ENCODE peak calls at places on chromosomes 4 and X, in five cellular contexts. B is left ventricle myocardium inferior; A is tibial artery; P is CD4-positive, CD25-positive, alpha-beta regulatory T cell; G is CD8-positive, alpha-beta memory T cell. Z is an unnamed sample. For H3K27me3 and H3K36me3, the result is how much of the 10 kb centered on the place peaks cover.

GRCh38 chr4:152265149-152265621 is 270.7 kb downstream of the FBXW7 start:
- DNase-seq in B (no peak), A (no peak), P (no peak), G (no peak), Z (no peak)

GRCh38 chr4:139018971-139019758 is 3.6 kb downstream of the NOCT start:
- DNase-seq in B (no peak), P (no peak), G (no peak), A (no peak), Z (no peak)

GRCh38 chr4:83870551-83870950 is 334.6 kb downstream of the GPAT3 start:
- DNase-seq in B (no peak), G (no peak), P (no peak), A (no peak), Z (no peak)

GRCh38 chr4:110287130-110287529 is 88.7 kb upstream of the ELOVL6 start:
- DNase-seq in A (no peak), P (peak), B (no peak), G (no peak), Z (no peak)

GRCh38 chr4:72424006-72424405 is 145.0 kb downstream of the ADAMTS3 start:
- DNase-seq in A (no peak), G (no peak), P (no peak), B (no peak), Z (no peak)

GRCh38 chr4:88027611-88028608 is 20.5 kb downstream of the PKD2 start:
- DNase-seq in G (no peak), B (no peak), A (no peak), P (no peak), Z (no peak)

GRCh38 chr4:156837625-156838345 is 133.8 kb downstream of the PDGFC start:
- DNase-seq in A (no peak), P (no peak), B (no peak), G (no peak), Z (no peak)

GRCh38 chr4:159487284-159487747 is 384.4 kb downstream of the RAPGEF2 start:
- DNase-seq in G (peak), B (no peak), P (peak), A (no peak), Z (peak)

GRCh38 chr4:81421346-81422218 is 50.1 kb downstream of the RASGEF1B start:
- DNase-seq in A (no peak), G (no peak), B (no peak), P (no peak), Z (no peak)

GRCh38 chr4:70895405-70895804 is 6.8 kb upstream of the MOB1B start:
- DNase-seq in P (no peak), G (no peak), A (no peak), B (no peak), Z (no peak)

GRCh38 chr4:123659759-123660158 is 263.2 kb downstream of the SPRY1 start:
- DNase-seq in G (peak), P (no peak), B (no peak), A (no peak), Z (peak)

GRCh38 chrX:41602946-41603345 is 85.8 kb upstream of the GPR34 start:
- DNase-seq in P (no peak), B (no peak), G (no peak), A (no peak), Z (no peak)

GRCh38 chr4:97778174-97778573 is 365.1 kb downstream of the STPG2 start:
- DNase-seq in A (no peak), P (no peak), B (no peak), G (no peak), Z (no peak)

GRCh38 chr4:98181815-98182214 is 38.5 kb upstream of the STPG2 start:
- DNase-seq in A (no peak), P (peak), B (no peak), G (no peak), Z (no peak)

GRCh38 chr4:125526420-125526819 is 211.7 kb downstream of the FAT4 start:
- DNase-seq in B (no peak), G (no peak), A (no peak), P (no peak), Z (no peak)

GRCh38 chr4:158624889-158625478 is 46.7 kb downstream of the C4orf46 start:
- DNase-seq in G (no peak), P (peak), B (no peak), A (no peak), Z (peak)

GRCh38 chr4:164169591-164169990 is 584.3 kb upstream of the SMIM31 start:
- DNase-seq in A (no peak), P (no peak), B (no peak), G (no peak), Z (no peak)

GRCh38 chr4:155249036-155249566 is 40.7 kb downstream of the NPY2R start:
- DNase-seq in A (no peak), B (no peak), P (no peak), G (no peak), Z (peak)

GRCh38 chr4:168028568-168028967 is 63.8 kb upstream of the ANXA10 start:
- DNase-seq in P (no peak), G (no peak), A (no peak), B (no peak), Z (no peak)

GRCh38 chrX:105424729-105425128 is 204.2 kb upstream of the TEX13A start:
- DNase-seq in A (no peak), B (no peak), G (no peak), P (no peak), Z (no peak)

GRCh38 chrX:129559800-129560199 is 19.7 kb downstream of the OCRL start:
- DNase-seq in G (no peak), A (no peak), P (no peak), B (no peak), Z (no peak)

GRCh38 chr4:16860506-16860905 is 37.9 kb downstream of the LDB2 start:
- DNase-seq in A (no peak), B (no peak), P (no peak), G (no peak), Z (no peak)

GRCh38 chrX:109533631-109534030 is 3.0 kb upstream of the NXT2 start:
- DNase-seq in G (no peak), A (no peak), P (no peak), B (no peak), Z (no peak)

GRCh38 chrX:64698317-64698716 is 277.9 kb downstream of the ZC4H2 start:
- DNase-seq in P (no peak), G (no peak), A (no peak), B (no peak), Z (no peak)

GRCh38 chr4:138241281-138242075 is 671 bp downstream of the SLC7A11 start:
- DNase-seq in P (no peak), A (no peak), G (no peak), B (no peak), Z (no peak)

GRCh38 chrX:151713859-151714258 is 2.0 kb upstream of the FATE1 start:
- DNase-seq in P (peak), B (no peak), G (no peak), A (no peak), Z (peak)

GRCh38 chr4:182802621-182803020 is 114.6 kb downstream of the DCTD start:
- DNase-seq in P (no peak), B (no peak), A (no peak), G (no peak), Z (no peak)

GRCh38 chrX:113675278-113675677 is 834.6 kb upstream of the AMOT start:
- DNase-seq in G (no peak), P (no peak), A (no peak), B (no peak), Z (no peak)

GRCh38 chr4:180057891-180058643 is 2185.1 kb upstream of the TENM3 start:
- DNase-seq in G (no peak), P (no peak), A (no peak), B (no peak), Z (peak)

GRCh38 chrX:2559124-2559523 is 58.3 kb upstream of the DHRSX start:
- DNase-seq in P (no peak), A (no peak), G (no peak), B (no peak), Z (no peak)

GRCh38 chr4:123449362-123449761 is 52.8 kb downstream of the SPRY1 start:
- DNase-seq in A (no peak), B (no peak), P (no peak), G (no peak), Z (no peak)

GRCh38 chr4:114890773-114891172 is 222.6 kb downstream of the NDST4 start:
- DNase-seq in G (no peak), P (no peak), B (no peak), A (no peak), Z (no peak)

GRCh38 chr4:155802573-155802972 is 43.8 kb downstream of the GUCY1B1 start:
- DNase-seq in G (no peak), A (no peak), P (no peak), B (no peak), Z (no peak)

GRCh38 chr4:3791256-3791655 is 25.1 kb downstream of the ADRA2C start:
- DNase-seq in A (no peak), P (no peak), G (no peak), B (no peak), Z (no peak)
- H3K27me3 ChIP-seq in A (under half), P (under half), G (under half), B (half or more), Z (under half)

GRCh38 chrX:135984220-135984619 is 1.0 kb upstream of the SLC9A6 start:
- DNase-seq in A (no peak), P (no peak), G (no peak), B (no peak), Z (no peak)
- H3K4me3 ChIP-seq in A (peak), P (peak), G (peak), B (peak), Z (no peak)

GRCh38 chr4:128282516-128282915 is 5.1 kb downstream of the PGRMC2 start:
- DNase-seq in P (no peak), G (no peak), A (no peak), B (no peak), Z (no peak)

GRCh38 chr4:128281354-128281753 is 6.3 kb downstream of the PGRMC2 start:
- DNase-seq in G (no peak), B (no peak), P (no peak), A (no peak), Z (no peak)

GRCh38 chr4:128283071-128283470 is 4.5 kb downstream of the PGRMC2 start:
- DNase-seq in A (no peak), B (no peak), P (no peak), G (no peak), Z (no peak)

GRCh38 chr4:128277856-128278255 is 9.8 kb downstream of the PGRMC2 start:
- DNase-seq in G (no peak), P (no peak), B (no peak), A (no peak), Z (no peak)

GRCh38 chr4:128279624-128280225 is 7.9 kb downstream of the PGRMC2 start:
- DNase-seq in B (no peak), P (no peak), A (no peak), G (no peak), Z (no peak)
- H3K36me3 ChIP-seq in B (under half), P (under half), A (under half), G (under half), Z (under half)

GRCh38 chr4:174217273-174218126 is 66.0 kb downstream of the FBXO8 start:
- DNase-seq in A (no peak), B (peak), P (no peak), G (no peak), Z (peak)

GRCh38 chr4:174215055-174215454 is 68.4 kb downstream of the FBXO8 start:
- DNase-seq in A (no peak), P (no peak), G (no peak), B (no peak), Z (no peak)

GRCh38 chr4:174216935-174217272 is 66.6 kb downstream of the FBXO8 start:
- DNase-seq in A (no peak), B (no peak), G (no peak), P (no peak), Z (no peak)

GRCh38 chr4:174215936-174216699 is 67.3 kb downstream of the FBXO8 start:
- DNase-seq in A (no peak), B (no peak), P (no peak), G (no peak), Z (peak)

DNA sequence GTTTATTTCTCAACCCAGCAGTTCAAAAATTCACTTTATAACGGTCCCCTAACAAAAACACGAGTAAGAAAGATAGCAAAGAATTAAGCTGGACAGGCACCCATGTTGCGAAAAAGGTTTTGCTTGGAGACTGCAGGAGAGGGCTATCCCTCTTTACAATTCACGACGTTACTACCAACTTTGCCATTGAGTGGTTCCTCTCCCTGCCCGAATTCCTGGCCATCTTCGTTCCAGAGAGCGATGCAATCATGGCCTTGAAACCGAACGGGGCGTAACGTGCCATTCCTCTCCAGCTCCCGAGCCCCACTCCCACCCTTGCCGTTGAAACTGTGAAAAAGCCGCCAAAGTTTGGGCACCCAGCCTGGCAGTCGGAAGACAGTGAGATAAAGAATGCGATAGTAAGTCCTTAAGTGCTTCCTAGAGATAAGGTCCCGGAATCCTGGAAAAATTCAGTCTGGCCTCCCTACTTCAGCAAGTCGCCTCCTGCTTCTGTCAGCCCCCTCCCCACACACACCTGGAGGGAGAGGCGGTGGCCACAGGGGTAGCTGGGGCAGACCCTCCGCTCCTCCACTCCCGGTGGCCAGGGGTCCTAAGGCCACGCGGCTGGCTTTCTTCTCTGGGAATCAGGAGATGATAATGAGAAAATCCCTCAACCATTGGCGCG is 65.2 kb downstream of the FBXO8 start:
- DNase-seq in P (no peak), A (no peak), B (no peak), G (no peak), Z (peak)
- H3K27me3 ChIP-seq in P (half or more), A (under half), B (half or more), G (half or more), Z (half or more)

GRCh38 chr4:8474856-8475255 is 34.3 kb downstream of the TRMT44 start:
- DNase-seq in B (no peak), G (no peak), A (no peak), P (no peak), Z (peak)

GRCh38 chr4:8472166-8472688 is 31.6 kb downstream of the TRMT44 start:
- DNase-seq in A (no peak), P (no peak), G (no peak), B (no peak), Z (no peak)

GRCh38 chr4:8473198-8473919 is 32.8 kb downstream of the TRMT44 start:
- DNase-seq in B (no peak), A (peak), P (no peak), G (no peak), Z (no peak)

GRCh38 chr4:8472689-8473197 is 32.2 kb downstream of the TRMT44 start:
- DNase-seq in B (no peak), A (peak), G (no peak), P (no peak), Z (no peak)

DNA sequence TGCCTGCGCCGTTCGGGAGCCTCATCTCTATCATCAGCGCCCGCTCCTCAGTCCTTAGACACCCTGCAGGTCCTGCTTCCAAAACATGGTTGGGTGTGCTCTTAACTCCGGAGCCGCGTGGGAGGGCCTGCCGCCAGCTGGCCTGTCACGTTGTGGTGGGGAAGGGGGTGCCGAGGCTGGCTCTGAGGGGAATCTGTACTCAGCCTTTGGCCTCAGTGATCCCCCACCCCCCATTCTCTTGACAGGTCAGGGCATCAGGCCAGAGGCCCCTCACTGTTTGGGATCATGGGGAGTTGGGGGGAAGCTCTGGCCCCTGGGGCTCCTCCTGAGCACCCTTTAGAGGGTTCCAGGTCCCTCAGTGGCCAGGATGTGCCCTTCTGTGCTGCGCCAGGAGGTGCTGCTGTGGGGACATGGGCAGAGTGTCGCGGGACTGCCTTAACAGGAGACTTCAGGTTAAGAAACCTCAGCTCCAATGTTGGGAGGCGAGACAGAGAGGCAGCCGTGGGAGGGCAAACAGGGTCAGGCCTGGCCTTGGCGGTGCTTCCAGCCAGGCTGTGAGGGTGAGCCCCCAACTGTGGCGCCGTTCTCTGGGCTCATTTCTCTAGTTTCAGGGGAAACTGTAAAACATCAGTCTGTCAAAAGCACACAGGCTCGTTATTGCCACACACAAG is 33.5 kb downstream of the TRMT44 start:
- DNase-seq in B (no peak), A (no peak), P (no peak), G (no peak), Z (peak)
- H3K4me3 ChIP-seq in B (no peak), A (no peak), P (no peak), G (no peak), Z (no peak)

GRCh38 chr4:77025643-77026321 is 50.0 kb downstream of the CCNI start:
- DNase-seq in B (no peak), G (no peak), P (peak), A (no peak), Z (no peak)

GRCh38 chr4:77021614-77022089 is 54.1 kb downstream of the CCNI start:
- DNase-seq in B (no peak), P (no peak), G (no peak), A (peak), Z (no peak)

GRCh38 chr4:77020017-77020416 is 55.8 kb downstream of the CCNI start:
- DNase-seq in G (no peak), B (no peak), A (no peak), P (no peak), Z (no peak)

GRCh38 chr4:77023920-77024319 is 51.9 kb downstream of the CCNI start:
- DNase-seq in A (no peak), P (no peak), G (no peak), B (no peak), Z (no peak)

GRCh38 chr4:77022581-77023133 is 53.1 kb downstream of the CCNI start:
- DNase-seq in G (no peak), A (no peak), P (no peak), B (no peak), Z (peak)
- H3K36me3 ChIP-seq in G (under half), A (under half), P (under half), B (half or more), Z (under half)

DNA sequence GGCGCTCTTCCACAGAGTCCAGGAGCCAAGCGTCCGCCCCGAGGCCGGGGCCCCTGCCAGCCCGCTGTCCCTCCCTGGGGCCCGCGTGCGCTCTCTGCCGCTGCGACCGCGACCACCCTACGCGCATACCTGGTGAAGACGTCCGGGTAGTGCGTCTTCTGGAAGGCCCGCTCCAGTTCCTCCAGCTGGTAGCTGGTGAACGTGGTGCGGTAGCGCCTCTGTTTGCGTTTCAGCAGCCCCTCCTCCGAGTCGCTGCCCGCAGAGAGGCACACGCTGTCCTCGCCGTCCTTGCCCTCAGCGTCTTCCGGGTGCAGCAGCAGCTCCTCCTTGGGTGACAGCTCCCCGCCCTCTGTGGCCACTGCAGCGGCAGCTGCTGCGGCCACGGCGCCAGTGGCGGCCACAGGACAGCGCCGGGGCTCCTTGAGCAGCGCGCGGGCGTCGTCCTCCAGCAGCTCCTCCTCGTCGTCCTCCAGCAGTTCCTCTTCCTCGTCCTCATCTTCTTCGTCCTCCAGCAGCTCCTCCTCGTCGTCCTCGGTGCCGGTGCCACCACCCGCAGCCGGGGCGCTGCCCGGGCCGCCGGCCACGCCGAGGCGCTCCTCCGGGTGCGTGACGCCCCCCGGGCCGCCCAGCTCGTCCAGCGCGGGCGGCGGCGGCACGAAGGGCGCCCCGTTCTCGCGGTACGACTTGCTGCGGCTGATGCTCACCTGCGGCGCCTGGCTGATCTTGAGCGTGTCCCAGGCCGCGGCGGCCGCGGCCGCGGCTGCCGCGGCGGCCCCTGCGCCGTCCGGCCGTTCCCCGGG is 2.8 kb downstream of the ARX start:
- DNase-seq in B (no peak), G (no peak), A (no peak), P (peak), Z (peak)
- H3K27me3 ChIP-seq in B (half or more), G (under half), A (under half), P (under half), Z (half or more)

Z was measured in H7.